ENCODE peak calls at places on chromosomes 2 and 18, in seven cellular contexts. P is hepatocyte, L is activated T-cell treated with anti-CD3 and anti-CD28 coated beads for 1 hour, Z is left kidney, V is non-pigmented ciliary epithelial cell, D is Calu3, E is frontal cortex. F is an unnamed sample.
A peak's percentile ranks its signal among the peaks of the same experiment; 100 is the strongest.

GRCh38 chr2:109615637-109616144 is 1.5 kb downstream of the SOWAHC start:
- DNase-seq in P (no peak), L (no peak), Z (peak; percentile 41), V (no peak), D (peak; percentile 41), E (no peak), F (no peak)

GRCh38 chr2:31287681-31288080 is 53.7 kb downstream of the EHD3 start:
- DNase-seq in P (no peak), L (no peak), Z (no peak), V (no peak), D (no peak), E (no peak), F (no peak)

GRCh38 chr2:4368907-4369306 is 665.5 kb downstream of the DCDC2C start:
- DNase-seq in P (no peak), L (no peak), Z (no peak), V (no peak), D (no peak), E (no peak), F (no peak)

GRCh38 chr18:58539659-58540380 is 89.1 kb downstream of the ALPK2 start:
- DNase-seq in P (no peak), L (no peak), Z (no peak), V (no peak), D (no peak), E (no peak), F (no peak)

GRCh38 chr2:12948231-12948962 is 231.7 kb downstream of the TRIB2 start:
- DNase-seq in P (peak; percentile 8), L (no peak), Z (no peak), V (no peak), D (no peak), E (no peak), F (no peak)

GRCh38 chr18:21820035-21820810 is 79.6 kb downstream of the MIB1 start:
- DNase-seq in P (peak; percentile 9), L (no peak), Z (peak; percentile 41), V (no peak), D (no peak), E (peak; percentile 18), F (no peak)

GRCh38 chr18:24488824-24489493 is 28.5 kb downstream of the HRH4 start:
- DNase-seq in P (peak; percentile 62), L (no peak), Z (peak; percentile 75), V (no peak), D (peak; percentile 37), E (peak; percentile 53), F (no peak)

GRCh38 chr2:185787530-185788145 is 49.0 kb downstream of the FSIP2 start:
- DNase-seq in P (no peak), L (no peak), Z (no peak), V (peak; percentile 14), D (no peak), E (no peak), F (no peak)

GRCh38 chr2:23760746-23761145 is 166.2 kb downstream of the ATAD2B start:
- DNase-seq in P (peak; percentile 41), L (no peak), Z (peak; percentile 60), V (no peak), D (no peak), E (no peak), F (no peak)

GRCh38 chr18:23143871-23144270 is 8.6 kb downstream of the CABLES1 start:
- DNase-seq in P (peak; percentile 54), L (no peak), Z (peak; percentile 85), V (no peak), D (no peak), E (no peak), F (no peak)

GRCh38 chr2:70776266-70776665 is 8.3 kb upstream of the ADD2 start:
- DNase-seq in P (no peak), L (no peak), Z (no peak), V (no peak), D (no peak), E (no peak), F (no peak)

GRCh38 chr2:127011796-127012195 is 95.2 kb downstream of the BIN1 start:
- DNase-seq in P (no peak), L (no peak), Z (no peak), V (no peak), D (no peak), E (no peak), F (no peak)

GRCh38 chr2:240179941-240180666 is 39.6 kb upstream of the OTOS start:
- DNase-seq in P (no peak), L (no peak), Z (no peak), V (no peak), D (no peak), E (no peak), F (peak; percentile 17)

GRCh38 chr2:226835420-226835795 is 446 bp upstream of the RHBDD1 start:
- DNase-seq in P (peak; percentile 48), L (no peak), Z (no peak), V (no peak), D (no peak), E (peak; percentile 36), F (no peak)

GRCh38 chr2:157046396-157046795 is 211.1 kb upstream of the GALNT5 start:
- DNase-seq in P (no peak), L (no peak), Z (no peak), V (no peak), D (no peak), E (no peak), F (no peak)

GRCh38 chr2:175170679-175171304 is 2.8 kb upstream of the ATF2 start:
- DNase-seq in P (no peak), L (no peak), Z (no peak), V (no peak), D (no peak), E (no peak), F (no peak)

GRCh38 chr18:8786766-8787670 is 81.7 kb downstream of the MTCL1 start:
- DNase-seq in P (peak; percentile 74), L (no peak), Z (no peak), V (no peak), D (no peak), E (no peak), F (no peak)

GRCh38 chr2:226868331-226868730 is 32.5 kb downstream of the RHBDD1 start:
- DNase-seq in P (no peak), L (no peak), Z (no peak), V (no peak), D (no peak), E (no peak), F (no peak)

GRCh38 chr18:21662591-21662990 is 42.0 kb downstream of the ABHD3 start:
- DNase-seq in P (no peak), L (no peak), Z (peak; percentile 64), V (no peak), D (no peak), E (no peak), F (no peak)

GRCh38 chr2:238921681-238922319 is 73.9 kb downstream of the TWIST2 start:
- DNase-seq in P (no peak), L (no peak), Z (no peak), V (no peak), D (no peak), E (no peak), F (peak; percentile 40)

GRCh38 chr2:208783184-208783583 is 376.6 kb downstream of the PTH2R start:
- DNase-seq in P (no peak), L (no peak), Z (no peak), V (no peak), D (peak; percentile 11), E (no peak), F (no peak)